ENCODE peak calls at places on chromosomes 3 and 15, in five cellular contexts. F is IMR-90, Q is H9, V is mesenchymal stem cell, T is neuronal stem cell. D is an unnamed sample.

GRCh38 chr3:71640549-71640948 is 57.0 kb upstream of the FOXP1 start:
- DNase-seq in F (no peak), Q (no peak), V (no peak), T (no peak), D (no peak)

GRCh38 chr3:14142567-14143270 is 17.9 kb downstream of the TMEM43 start:
- DNase-seq in F (no peak), Q (no peak), V (peak; percentile 15), T (no peak), D (no peak)

GRCh38 chr3:41679412-41679811 is 282.5 kb downstream of the ULK4 start:
- DNase-seq in F (peak; percentile 69), Q (no peak), V (peak; percentile 44), T (no peak), D (no peak)

GRCh38 chr3:52065264-52065756 is 8.9 kb upstream of the DUSP7 start:
- DNase-seq in F (no peak), Q (no peak), V (no peak), T (no peak), D (no peak)

GRCh38 chr3:63386568-63386967 is 108.5 kb downstream of the SYNPR start:
- DNase-seq in F (no peak), Q (peak; percentile 70), V (no peak), T (no peak), D (peak; percentile 73)

GRCh38 chr3:10928396-10928960 is 64.1 kb upstream of the SLC6A1 start:
- DNase-seq in F (no peak), Q (no peak), V (no peak), T (no peak), D (no peak)

GRCh38 chr3:14521611-14522010 is 18.5 kb downstream of the GRIP2 start:
- DNase-seq in F (no peak), Q (peak; percentile 18), V (no peak), T (no peak), D (no peak)

GRCh38 chr3:185460719-185461350 is 38.0 kb downstream of the TMEM41A start:
- DNase-seq in F (peak; percentile 34), Q (no peak), V (peak; percentile 18), T (no peak), D (peak; percentile 28)

GRCh38 chr15:77975332-77976119 is 102.0 kb downstream of the TBC1D2B start:
- DNase-seq in F (no peak), Q (no peak), V (peak; percentile 38), T (no peak), D (no peak)
- H3K18ac ChIP-seq in F (no peak overlapping the region), Q (no peak overlapping the region), V (peak overlapping the region; percentile 61), T (peak overlapping the region; percentile 71), D (no peak overlapping the region)

GRCh38 chr15:62053439-62054085 is 6.7 kb downstream of the VPS13C start:
- DNase-seq in F (no peak), Q (no peak), V (no peak), T (no peak), D (no peak)
- H3K23ac ChIP-seq in F (no peak overlapping the region), Q (no peak overlapping the region), V (no peak overlapping the region), T (no peak overlapping the region), D (no peak overlapping the region)

GRCh38 chr15:77526582-77527163 is 106.0 kb downstream of the HMG20A start:
- DNase-seq in F (no peak), Q (no peak), V (no peak), T (no peak), D (no peak)
- H3K9ac ChIP-seq in F (peak overlapping the region; percentile 48), Q (no peak overlapping the region), V (peak overlapping the region; percentile 61), T (no peak overlapping the region), D (peak overlapping the region; percentile 10)

DNA sequence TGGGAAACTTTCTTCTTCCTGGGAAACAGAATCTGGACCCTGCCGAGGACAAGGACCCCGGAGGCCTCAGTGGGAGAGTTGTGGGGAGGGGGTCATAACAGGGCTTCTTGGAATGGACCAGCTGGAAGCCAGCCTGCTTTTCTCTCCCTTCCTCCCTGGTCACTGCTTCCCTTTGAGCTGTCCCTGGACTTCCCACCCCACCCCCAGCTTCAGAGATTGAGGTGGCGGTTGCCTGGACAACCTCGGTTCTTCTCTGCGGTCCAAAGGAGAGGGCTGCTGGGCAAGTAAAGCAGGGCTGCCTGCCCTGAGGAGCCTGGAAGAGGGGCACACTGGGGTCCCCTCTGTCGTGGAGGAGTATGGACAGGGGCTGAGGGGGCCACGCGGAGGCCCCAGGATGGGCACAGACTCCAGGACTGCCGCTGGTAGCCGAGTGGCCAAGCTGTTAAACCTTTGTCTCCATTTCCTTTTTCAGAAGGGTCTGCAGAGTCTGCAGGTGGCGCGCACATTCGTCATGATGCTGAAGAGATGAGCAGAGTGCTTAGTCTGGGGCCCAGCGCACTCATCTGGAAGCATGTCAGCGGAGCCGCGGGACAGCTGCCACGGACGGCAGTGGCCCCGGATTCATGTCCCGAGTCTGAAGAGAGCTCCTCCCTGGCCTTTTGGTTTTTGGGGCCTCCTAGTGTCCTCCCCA is 42.8 kb downstream of the KLHL25 start:
- DNase-seq in F (no peak), Q (peak; percentile 81), V (no peak), T (peak; percentile 63), D (peak; percentile 76)
- H3K18ac ChIP-seq in F (no peak overlapping the region), Q (no peak overlapping the region), V (no peak overlapping the region), T (peak overlapping the region; percentile 89), D (no peak overlapping the region)

DNA sequence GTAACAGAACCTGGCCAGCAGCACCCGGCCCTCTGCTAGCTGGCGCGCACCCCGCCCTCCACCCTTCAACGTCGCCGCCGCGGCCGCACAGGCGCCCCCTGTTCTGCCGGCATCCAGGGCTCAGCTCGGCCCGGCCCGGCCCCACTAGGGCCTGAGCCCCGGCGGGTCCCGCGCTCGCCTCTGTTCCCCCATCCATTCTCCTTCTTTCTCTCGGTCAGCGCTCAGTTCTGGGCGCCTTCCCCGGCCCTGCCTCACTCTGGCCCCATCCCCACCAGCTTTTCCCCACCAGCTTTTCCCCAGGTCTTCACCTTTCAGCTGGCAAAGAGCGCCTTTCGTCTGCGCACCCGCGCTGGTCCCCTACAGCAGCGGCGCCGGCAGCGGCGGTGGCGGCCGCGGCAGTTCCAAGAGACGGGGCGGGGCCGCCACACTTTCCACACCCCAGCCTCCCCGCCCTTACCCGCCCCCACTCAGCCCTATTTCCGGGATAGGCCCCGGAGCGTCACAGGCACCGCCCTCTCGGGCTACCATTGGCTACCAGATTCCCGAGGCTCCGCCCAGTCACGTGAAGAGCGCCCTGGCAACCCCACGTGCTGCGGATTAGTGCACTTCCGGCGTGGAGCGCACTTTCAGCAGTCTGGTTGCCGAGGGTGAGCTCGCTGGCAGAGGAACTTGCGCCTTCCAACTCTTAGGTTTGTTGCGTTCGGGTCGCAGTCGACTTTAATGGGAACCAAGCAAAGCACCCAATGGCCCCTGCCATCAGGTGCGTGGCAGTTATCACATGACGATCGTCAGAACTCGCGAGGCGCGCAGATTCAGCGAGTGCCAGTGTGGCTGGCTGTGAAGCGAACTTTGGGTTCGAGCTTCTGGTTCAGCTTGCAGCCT is at the start of gene EIF5A2:
- DNase-seq in F (peak; percentile 93), Q (peak; percentile 95), V (peak; percentile 92), T (peak; percentile 77), D (peak; percentile 98)
- H3K23ac ChIP-seq in F (peak within 1 kb of the TSS; percentile 95), Q (no peak within 1 kb of the TSS), V (peak within 1 kb of the TSS; percentile 83), T (peak within 1 kb of the TSS; percentile 43), D (no peak within 1 kb of the TSS)

DNA sequence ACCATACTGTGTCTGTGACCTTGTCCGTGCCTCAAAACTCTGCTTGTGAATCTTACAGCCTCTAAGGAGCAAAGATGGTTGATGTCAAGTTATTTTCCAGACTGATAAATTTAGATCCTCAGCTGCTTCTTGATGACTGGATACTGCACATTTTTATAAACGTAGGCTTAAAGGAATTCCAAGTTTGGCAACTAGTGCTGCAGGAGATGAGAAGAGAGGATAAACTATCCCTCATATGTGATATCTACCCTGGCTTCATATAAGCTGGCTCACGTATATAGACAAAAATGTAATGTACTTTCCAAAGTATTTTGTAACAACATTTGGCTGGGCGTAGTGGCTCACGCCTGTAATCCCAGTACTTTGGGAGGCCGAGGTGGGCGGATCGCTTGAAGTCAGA is 89.6 kb downstream of the GMPS start:
- DNase-seq in F (peak; percentile 92), Q (no peak), V (no peak), T (no peak), D (no peak)
- H3K9ac ChIP-seq in F (no peak overlapping the region), Q (no peak overlapping the region), V (peak overlapping the region; percentile 65), T (no peak overlapping the region), D (no peak overlapping the region)

D was measured in mesendoderm.